ENCODE peak calls at places on chromosome 15, in five cellular contexts. Z is stimulated activated CD4-positive, alpha-beta T cell treated with anti-CD3 and anti-CD28 coated beads, TNF-alpha, amount 100 ng/mL, for 4 hours; X is NCI-H526 treated with DMSO at 0.1 percent for 48 hours; I is EL; P is left kidney. R is an unnamed sample.

GRCh38 chr15:73575636-73576247 is 57.4 kb downstream of the NPTN start:
- DNase-seq in Z (no peak), X (no peak), I (peak), P (no peak), R (no peak)

GRCh38 chr15:51099185-51099584 is 4.5 kb upstream of the TNFAIP8L3 start:
- DNase-seq in Z (no peak), X (no peak), I (no peak), P (no peak), R (no peak)

GRCh38 chr15:73985101-73985873 is 6.8 kb downstream of the STOML1 start:
- DNase-seq in Z (no peak), X (no peak), I (peak), P (no peak), R (no peak)

GRCh38 chr15:89341316-89342005 is 6.8 kb upstream of the POLG start:
- DNase-seq in Z (no peak), X (no peak), I (no peak), P (peak), R (no peak)

GRCh38 chr15:66148187-66148586 is 105.4 kb downstream of the MEGF11 start:
- DNase-seq in Z (no peak), X (no peak), I (no peak), P (no peak), R (no peak)

GRCh38 chr15:29812384-29812694 is 9.9 kb downstream of the TJP1 start:
- DNase-seq in Z (no peak), X (no peak), I (peak), P (no peak), R (no peak)

GRCh38 chr15:63973212-63974009 is 72.9 kb downstream of the DAPK2 start:
- DNase-seq in Z (no peak), X (no peak), I (peak), P (no peak), R (no peak)

GRCh38 chr15:33086500-33087141 is 107.9 kb downstream of the FMN1 start:
- DNase-seq in Z (no peak), X (peak), I (peak), P (peak), R (no peak)

GRCh38 chr15:89435346-89435745 is 61.0 kb downstream of the RHCG start:
- DNase-seq in Z (no peak), X (no peak), I (no peak), P (no peak), R (no peak)

GRCh38 chr15:88335074-88335473 is 78.5 kb upstream of the NTRK3 start:
- DNase-seq in Z (no peak), X (no peak), I (no peak), P (no peak), R (no peak)

GRCh38 chr15:98953950-98954349 is 53.6 kb downstream of the PGPEP1L start:
- DNase-seq in Z (no peak), X (no peak), I (no peak), P (no peak), R (no peak)

GRCh38 chr15:62228604-62229003 is 63.5 kb upstream of the C2CD4B start:
- DNase-seq in Z (no peak), X (no peak), I (no peak), P (no peak), R (no peak)

GRCh38 chr15:71755092-71755491 is 55.3 kb upstream of the NR2E3 start:
- DNase-seq in Z (no peak), X (no peak), I (no peak), P (no peak), R (no peak)

GRCh38 chr15:71136159-71137137 is 21.2 kb downstream of the THSD4 start:
- DNase-seq in Z (no peak), X (no peak), I (peak), P (no peak), R (no peak)

GRCh38 chr15:80801891-80802680 is 22.9 kb downstream of the CEMIP start:
- DNase-seq in Z (no peak), X (no peak), I (peak), P (no peak), R (no peak)

GRCh38 chr15:41494190-41494921 is 682 bp downstream of the ITPKA start:
- DNase-seq in Z (no peak), X (peak), I (peak), P (peak), R (peak)

GRCh38 chr15:58015565-58015964 is 49.9 kb downstream of the ALDH1A2 start:
- DNase-seq in Z (no peak), X (no peak), I (peak), P (no peak), R (no peak)